ENCODE peak calls at places on chromosome 1, in six cellular contexts. One of them, this sample, is unnamed. For H3K4me1, the result is how much of the 10 kb centered on the place peaks cover.

GRCh38 chr1:21449906-21450305 is 10.0 kb downstream of the NBPF3 start:
- DNase-seq in A549: no peak
- DNase-seq in GM12878: no peak
- DNase-seq in left lung: no peak
- DNase-seq in uterus: no peak
- DNase-seq in spleen: no peak
- DNase-seq in this sample: no peak

GRCh38 chr1:13538832-13539231 is 25.0 kb upstream of the LRRC38 start:
- DNase-seq in A549: no peak
- DNase-seq in GM12878: no peak
- DNase-seq in left lung: no peak
- DNase-seq in uterus: no peak
- DNase-seq in spleen: no peak
- DNase-seq in this sample: no peak

GRCh38 chr1:82565146-82565545 is 764.4 kb downstream of the ADGRL2 start:
- DNase-seq in A549: peak
- DNase-seq in GM12878: no peak
- DNase-seq in left lung: no peak
- DNase-seq in uterus: no peak
- DNase-seq in spleen: no peak
- DNase-seq in this sample: no peak

GRCh38 chr1:235511470-235512240 is 7.4 kb upstream of the B3GALNT2 start:
- DNase-seq in A549: peak
- DNase-seq in GM12878: no peak
- DNase-seq in left lung: no peak
- DNase-seq in uterus: no peak
- DNase-seq in spleen: no peak
- DNase-seq in this sample: no peak

GRCh38 chr1:24362982-24363614 is 43.9 kb downstream of the GRHL3 start:
- DNase-seq in A549: peak
- DNase-seq in GM12878: no peak
- DNase-seq in left lung: no peak
- DNase-seq in uterus: peak
- DNase-seq in spleen: no peak
- DNase-seq in this sample: no peak

GRCh38 chr1:90959352-90960206 is 62.3 kb downstream of the ZNF644 start:
- DNase-seq in A549: no peak
- DNase-seq in GM12878: no peak
- DNase-seq in left lung: no peak
- DNase-seq in uterus: no peak
- DNase-seq in spleen: no peak
- DNase-seq in this sample: no peak

GRCh38 chr1:64269558-64269884 is 66.1 kb downstream of the UBE2U start:
- DNase-seq in A549: no peak
- DNase-seq in GM12878: no peak
- DNase-seq in left lung: no peak
- DNase-seq in uterus: no peak
- DNase-seq in spleen: no peak
- DNase-seq in this sample: no peak

GRCh38 chr1:3645666-3646355 is 4.1 kb downstream of the WRAP73 start:
- DNase-seq in A549: no peak
- DNase-seq in GM12878: no peak
- DNase-seq in left lung: no peak
- DNase-seq in uterus: no peak
- DNase-seq in spleen: peak
- DNase-seq in this sample: peak

GRCh38 chr1:225428066-225428878 is 434 bp upstream of the LBR start:
- DNase-seq in A549: peak
- DNase-seq in GM12878: peak
- DNase-seq in left lung: peak
- DNase-seq in uterus: peak
- DNase-seq in spleen: peak
- DNase-seq in this sample: peak

GRCh38 chr1:2642560-2643413 is 10.0 kb upstream of the MMEL1 start:
- DNase-seq in A549: peak
- DNase-seq in GM12878: peak
- DNase-seq in left lung: peak
- DNase-seq in uterus: peak
- DNase-seq in spleen: peak
- DNase-seq in this sample: peak

GRCh38 chr1:117600325-117600916 is 5.4 kb upstream of the TENT5C start:
- DNase-seq in A549: no peak
- DNase-seq in GM12878: no peak
- DNase-seq in left lung: no peak
- DNase-seq in uterus: peak
- DNase-seq in spleen: no peak
- DNase-seq in this sample: no peak

GRCh38 chr1:94872771-94873495 is 52.8 kb downstream of the SLC44A3 start:
- DNase-seq in A549: no peak
- DNase-seq in GM12878: no peak
- DNase-seq in left lung: no peak
- DNase-seq in uterus: no peak
- DNase-seq in spleen: no peak
- DNase-seq in this sample: no peak

GRCh38 chr1:35434703-35435102 is 122.5 kb downstream of the KIAA0319L start:
- DNase-seq in A549: no peak
- DNase-seq in GM12878: no peak
- DNase-seq in left lung: no peak
- DNase-seq in uterus: no peak
- DNase-seq in spleen: no peak
- DNase-seq in this sample: no peak

GRCh38 chr1:210922666-210923065 is 211.3 kb downstream of the KCNH1 start:
- DNase-seq in A549: no peak
- DNase-seq in GM12878: no peak
- DNase-seq in left lung: no peak
- DNase-seq in uterus: no peak
- DNase-seq in spleen: no peak
- DNase-seq in this sample: no peak

GRCh38 chr1:23169727-23170335 is 1.2 kb upstream of the LUZP1 start:
- DNase-seq in A549: peak
- DNase-seq in GM12878: no peak
- DNase-seq in left lung: peak
- DNase-seq in uterus: peak
- DNase-seq in spleen: peak
- DNase-seq in this sample: no peak

GRCh38 chr1:56145524-56145923 is 433.8 kb downstream of the PLPP3 start:
- DNase-seq in A549: no peak
- DNase-seq in GM12878: no peak
- DNase-seq in left lung: no peak
- DNase-seq in uterus: no peak
- DNase-seq in spleen: no peak
- DNase-seq in this sample: no peak

GRCh38 chr1:43271186-43272118 is 1.7 kb downstream of the TMEM125 start:
- DNase-seq in A549: no peak
- DNase-seq in GM12878: no peak
- DNase-seq in left lung: no peak
- DNase-seq in uterus: no peak
- DNase-seq in spleen: peak
- DNase-seq in this sample: peak

GRCh38 chr1:3070654-3071506 is 1.9 kb downstream of the PRDM16 start:
- DNase-seq in A549: no peak
- DNase-seq in GM12878: no peak
- DNase-seq in left lung: no peak
- DNase-seq in uterus: no peak
- DNase-seq in spleen: peak
- DNase-seq in this sample: peak

GRCh38 chr1:11736746-11737639 is 1.1 kb downstream of the AGTRAP start:
- DNase-seq in A549: peak
- DNase-seq in GM12878: no peak
- DNase-seq in left lung: peak
- DNase-seq in uterus: peak
- DNase-seq in spleen: peak
- DNase-seq in this sample: no peak

GRCh38 chr1:17201201-17202021 is 3.5 kb upstream of the PADI1 start:
- DNase-seq in A549: peak
- DNase-seq in GM12878: no peak
- DNase-seq in left lung: no peak
- DNase-seq in uterus: no peak
- DNase-seq in spleen: peak
- DNase-seq in this sample: peak

GRCh38 chr1:209614906-209615305 is 31.4 kb downstream of the CAMK1G start:
- DNase-seq in A549: no peak
- DNase-seq in GM12878: no peak
- DNase-seq in left lung: no peak
- DNase-seq in uterus: no peak
- DNase-seq in spleen: no peak
- DNase-seq in this sample: no peak

GRCh38 chr1:26711777-26712176 is 16.0 kb downstream of the ARID1A start:
- DNase-seq in A549: no peak
- DNase-seq in GM12878: no peak
- DNase-seq in left lung: no peak
- DNase-seq in uterus: no peak
- DNase-seq in spleen: no peak
- DNase-seq in this sample: no peak

GRCh38 chr1:179926494-179927205 is 28.0 kb upstream of the CEP350 start:
- DNase-seq in A549: peak
- DNase-seq in GM12878: no peak
- DNase-seq in left lung: no peak
- DNase-seq in uterus: no peak
- DNase-seq in spleen: no peak
- DNase-seq in this sample: no peak

GRCh38 chr1:230747139-230747730 is at the start of gene CAPN9:
- DNase-seq in A549: no peak
- DNase-seq in GM12878: no peak
- DNase-seq in left lung: no peak
- DNase-seq in uterus: no peak
- DNase-seq in spleen: no peak
- DNase-seq in this sample: no peak

GRCh38 chr1:62429581-62429980 is 7.3 kb upstream of the USP1 start:
- DNase-seq in A549: no peak
- DNase-seq in GM12878: no peak
- DNase-seq in left lung: no peak
- DNase-seq in uterus: no peak
- DNase-seq in spleen: no peak
- DNase-seq in this sample: no peak

GRCh38 chr1:151476083-151476482 is 16.8 kb upstream of the POGZ start:
- DNase-seq in A549: no peak
- DNase-seq in GM12878: no peak
- DNase-seq in left lung: no peak
- DNase-seq in uterus: no peak
- DNase-seq in spleen: no peak
- DNase-seq in this sample: no peak

GRCh38 chr1:87330201-87330953 is 1.7 kb downstream of the LMO4 start:
- DNase-seq in A549: no peak
- DNase-seq in GM12878: no peak
- DNase-seq in left lung: no peak
- DNase-seq in uterus: peak
- DNase-seq in spleen: peak
- DNase-seq in this sample: no peak

GRCh38 chr1:111441573-111442192 is 7.4 kb downstream of the WDR77 start:
- DNase-seq in A549: peak
- DNase-seq in GM12878: no peak
- DNase-seq in left lung: no peak
- DNase-seq in uterus: no peak
- DNase-seq in spleen: peak
- DNase-seq in this sample: no peak

DNA sequence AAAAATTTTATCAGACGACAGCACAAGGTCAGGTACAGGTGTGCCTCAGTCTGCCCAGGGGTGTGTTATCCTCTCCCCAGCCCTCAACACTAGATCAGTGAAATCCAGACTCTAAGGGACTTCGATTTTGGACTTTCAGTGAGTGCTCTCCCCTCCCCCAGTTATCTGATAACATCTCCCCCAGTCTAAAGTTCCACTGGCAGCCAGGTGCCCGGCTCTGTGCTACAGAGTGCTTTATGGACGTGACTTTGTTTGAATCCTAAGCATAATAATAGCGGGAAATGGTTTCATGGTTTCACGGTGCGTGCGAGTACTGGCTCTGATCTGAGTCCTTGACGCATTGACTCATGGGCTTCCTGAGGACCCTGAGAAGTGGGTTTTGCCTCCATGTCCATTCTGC is 3.2 kb downstream of the SPSB1 start:
- DNase-seq in A549: no peak
- DNase-seq in GM12878: no peak
- DNase-seq in left lung: no peak
- DNase-seq in uterus: no peak
- DNase-seq in spleen: no peak
- DNase-seq in this sample: no peak
- H3K4me1 ChIP-seq in A549: half or more
- H3K4me1 ChIP-seq in GM12878: under half
- H3K4me1 ChIP-seq in left lung: half or more
- H3K4me1 ChIP-seq in uterus: under half
- H3K4me1 ChIP-seq in spleen: under half
- H3K4me1 ChIP-seq in this sample: under half

GRCh38 chr1:204927673-204928641 is 57.3 kb downstream of the NFASC start:
- DNase-seq in A549: no peak
- DNase-seq in GM12878: no peak
- DNase-seq in left lung: no peak
- DNase-seq in uterus: no peak
- DNase-seq in spleen: no peak
- DNase-seq in this sample: no peak
- H3K4me1 ChIP-seq in A549: under half
- H3K4me1 ChIP-seq in GM12878: under half
- H3K4me1 ChIP-seq in left lung: under half
- H3K4me1 ChIP-seq in uterus: under half
- H3K4me1 ChIP-seq in spleen: under half
- H3K4me1 ChIP-seq in this sample: under half

GRCh38 chr1:85659174-85659573 is 49.1 kb downstream of the ZNHIT6 start:
- DNase-seq in A549: no peak
- DNase-seq in GM12878: no peak
- DNase-seq in left lung: no peak
- DNase-seq in uterus: no peak
- DNase-seq in spleen: no peak
- DNase-seq in this sample: no peak
- H3K4me1 ChIP-seq in A549: half or more
- H3K4me1 ChIP-seq in GM12878: under half
- H3K4me1 ChIP-seq in left lung: under half
- H3K4me1 ChIP-seq in uterus: under half
- H3K4me1 ChIP-seq in spleen: under half
- H3K4me1 ChIP-seq in this sample: under half

GRCh38 chr1:163395767-163396166 is 74.0 kb downstream of the NUF2 start:
- DNase-seq in A549: no peak
- DNase-seq in GM12878: no peak
- DNase-seq in left lung: no peak
- DNase-seq in uterus: no peak
- DNase-seq in spleen: no peak
- DNase-seq in this sample: no peak

GRCh38 chr1:163398980-163399379 is 77.2 kb downstream of the NUF2 start:
- DNase-seq in A549: no peak
- DNase-seq in GM12878: no peak
- DNase-seq in left lung: no peak
- DNase-seq in uterus: no peak
- DNase-seq in spleen: no peak
- DNase-seq in this sample: no peak

GRCh38 chr1:163401211-163401610 is 79.5 kb downstream of the NUF2 start:
- DNase-seq in A549: no peak
- DNase-seq in GM12878: no peak
- DNase-seq in left lung: no peak
- DNase-seq in uterus: no peak
- DNase-seq in spleen: no peak
- DNase-seq in this sample: no peak

DNA sequence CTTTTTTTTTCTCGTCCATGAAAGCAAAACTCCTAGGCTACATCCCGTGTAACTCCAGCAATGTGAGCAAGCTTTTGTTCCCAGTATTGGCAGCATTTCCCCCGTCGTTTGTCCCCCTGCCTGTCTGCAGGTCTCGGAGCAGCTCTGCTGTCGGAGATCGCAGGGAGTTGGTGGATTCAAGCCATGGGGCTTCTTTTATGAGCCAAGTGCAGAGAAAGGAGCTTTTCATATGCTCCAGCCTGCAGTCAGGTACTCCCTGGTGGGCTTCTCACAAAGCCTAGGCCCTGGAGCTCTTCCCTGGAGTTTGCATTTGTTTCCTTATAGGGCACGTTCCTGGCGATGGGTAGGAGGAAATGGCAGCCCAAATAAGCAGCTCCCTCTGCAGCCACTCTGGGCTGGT is 78.2 kb downstream of the NUF2 start:
- DNase-seq in A549: no peak
- DNase-seq in GM12878: no peak
- DNase-seq in left lung: no peak
- DNase-seq in uterus: no peak
- DNase-seq in spleen: no peak
- DNase-seq in this sample: no peak
- H3K4me1 ChIP-seq in A549: under half
- H3K4me1 ChIP-seq in GM12878: under half
- H3K4me1 ChIP-seq in left lung: under half
- H3K4me1 ChIP-seq in uterus: under half
- H3K4me1 ChIP-seq in spleen: under half
- H3K4me1 ChIP-seq in this sample: under half

This sample was measured in right lobe of liver.